ENCODE peak calls at places on chromosomes 3 and 15, in five cellular contexts. One of them, this sample, is unnamed.

GRCh38 chr3:59392116-59392515 is 342.3 kb upstream of the CFAP20DC start:
- DNase-seq in neuronal stem cell: no peak
- DNase-seq in transverse colon: no peak
- DNase-seq in prostate gland: no peak
- DNase-seq in GM23338: no peak
- DNase-seq in this sample: no peak

GRCh38 chr3:145190138-145190537 is 970.8 kb downstream of the PLOD2 start:
- DNase-seq in neuronal stem cell: no peak
- DNase-seq in transverse colon: no peak
- DNase-seq in prostate gland: no peak
- DNase-seq in GM23338: no peak
- DNase-seq in this sample: no peak

GRCh38 chr15:70376929-70377691 is 279.4 kb upstream of the TLE3 start:
- DNase-seq in neuronal stem cell: no peak
- DNase-seq in transverse colon: peak
- DNase-seq in prostate gland: no peak
- DNase-seq in GM23338: peak
- DNase-seq in this sample: no peak

GRCh38 chr15:24318981-24319380 is 356.6 kb upstream of the NPAP1 start:
- DNase-seq in neuronal stem cell: no peak
- DNase-seq in transverse colon: no peak
- DNase-seq in prostate gland: no peak
- DNase-seq in GM23338: no peak
- DNase-seq in this sample: no peak

GRCh38 chr3:39216176-39216790 is 23.9 kb upstream of the XIRP1 start:
- DNase-seq in neuronal stem cell: no peak
- DNase-seq in transverse colon: peak
- DNase-seq in prostate gland: no peak
- DNase-seq in GM23338: no peak
- DNase-seq in this sample: peak

GRCh38 chr3:38154625-38155255 is 10.6 kb upstream of the OXSR1 start:
- DNase-seq in neuronal stem cell: no peak
- DNase-seq in transverse colon: peak
- DNase-seq in prostate gland: no peak
- DNase-seq in GM23338: no peak
- DNase-seq in this sample: no peak

GRCh38 chr3:192494176-192494575 is 233.2 kb downstream of the FGF12 start:
- DNase-seq in neuronal stem cell: no peak
- DNase-seq in transverse colon: no peak
- DNase-seq in prostate gland: no peak
- DNase-seq in GM23338: no peak
- DNase-seq in this sample: no peak

GRCh38 chr3:141366285-141367037 is 1.8 kb upstream of the ZBTB38 start:
- DNase-seq in neuronal stem cell: no peak
- DNase-seq in transverse colon: peak
- DNase-seq in prostate gland: peak
- DNase-seq in GM23338: no peak
- DNase-seq in this sample: no peak

GRCh38 chr15:84112025-84112424 is 123.5 kb upstream of the GOLGA6L4 start:
- DNase-seq in neuronal stem cell: no peak
- DNase-seq in transverse colon: no peak
- DNase-seq in prostate gland: no peak
- DNase-seq in GM23338: no peak
- DNase-seq in this sample: no peak

GRCh38 chr3:43030162-43030935 is 51.2 kb downstream of the GASK1A start:
- DNase-seq in neuronal stem cell: no peak
- DNase-seq in transverse colon: no peak
- DNase-seq in prostate gland: no peak
- DNase-seq in GM23338: no peak
- DNase-seq in this sample: no peak

DNA sequence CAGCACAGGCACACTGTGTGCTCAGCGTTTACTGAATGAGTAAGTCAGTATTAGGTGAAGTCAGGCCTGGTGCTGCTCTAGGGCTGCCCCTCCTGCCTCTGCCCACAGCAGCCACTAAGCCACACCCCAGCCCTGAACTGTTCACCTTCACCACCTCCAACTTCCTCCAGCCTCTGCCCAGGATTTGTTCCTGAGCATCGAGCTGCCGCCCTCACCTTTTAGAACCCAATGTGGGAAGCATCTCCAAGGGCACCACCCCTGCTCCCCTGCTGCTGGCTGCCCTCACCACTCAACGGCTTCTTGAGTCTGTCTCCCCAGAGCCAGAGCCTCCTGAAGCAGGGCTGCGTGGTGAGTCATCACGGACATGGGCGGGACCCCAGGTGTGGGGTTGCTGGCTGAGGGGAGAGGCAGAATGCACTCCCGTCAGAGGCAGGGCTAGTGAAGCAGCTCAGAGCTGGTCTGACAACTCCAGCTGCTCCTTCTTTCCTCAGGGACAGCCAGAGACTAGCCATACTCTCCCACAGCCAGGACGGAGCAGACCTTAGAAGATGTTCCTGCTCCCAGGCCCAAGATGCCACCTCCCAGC is 5.8 kb downstream of the HYAL2 start:
- DNase-seq in neuronal stem cell: no peak
- DNase-seq in transverse colon: peak
- DNase-seq in prostate gland: peak
- DNase-seq in GM23338: no peak
- DNase-seq in this sample: no peak
- H3K4me3 ChIP-seq in neuronal stem cell: no peak
- H3K4me3 ChIP-seq in transverse colon: no peak
- H3K4me3 ChIP-seq in prostate gland: no peak
- H3K4me3 ChIP-seq in GM23338: no peak
- H3K4me3 ChIP-seq in this sample: no peak

GRCh38 chr3:139096670-139097069 is 52.0 kb upstream of the PRR23C start:
- DNase-seq in neuronal stem cell: no peak
- DNase-seq in transverse colon: no peak
- DNase-seq in prostate gland: no peak
- DNase-seq in GM23338: no peak
- DNase-seq in this sample: no peak
- H3K4me3 ChIP-seq in neuronal stem cell: no peak
- H3K4me3 ChIP-seq in transverse colon: no peak
- H3K4me3 ChIP-seq in prostate gland: no peak
- H3K4me3 ChIP-seq in GM23338: no peak
- H3K4me3 ChIP-seq in this sample: no peak

GRCh38 chr15:26083457-26084350 is 220.6 kb upstream of the ATP10A start:
- DNase-seq in neuronal stem cell: no peak
- DNase-seq in transverse colon: no peak
- DNase-seq in prostate gland: no peak
- DNase-seq in GM23338: peak
- DNase-seq in this sample: no peak
- H3K4me3 ChIP-seq in neuronal stem cell: no peak
- H3K4me3 ChIP-seq in transverse colon: no peak
- H3K4me3 ChIP-seq in prostate gland: no peak
- H3K4me3 ChIP-seq in GM23338: peak
- H3K4me3 ChIP-seq in this sample: no peak

GRCh38 chr3:105827959-105828358 is 40.9 kb downstream of the CBLB start:
- DNase-seq in neuronal stem cell: no peak
- DNase-seq in transverse colon: peak
- DNase-seq in prostate gland: no peak
- DNase-seq in GM23338: peak
- DNase-seq in this sample: no peak

GRCh38 chr3:105829879-105830622 is 38.8 kb downstream of the CBLB start:
- DNase-seq in neuronal stem cell: no peak
- DNase-seq in transverse colon: no peak
- DNase-seq in prostate gland: no peak
- DNase-seq in GM23338: no peak
- DNase-seq in this sample: no peak

GRCh38 chr3:105829229-105829628 is 39.6 kb downstream of the CBLB start:
- DNase-seq in neuronal stem cell: no peak
- DNase-seq in transverse colon: no peak
- DNase-seq in prostate gland: peak
- DNase-seq in GM23338: no peak
- DNase-seq in this sample: no peak

GRCh38 chr3:105827101-105827634 is 41.6 kb downstream of the CBLB start:
- DNase-seq in neuronal stem cell: no peak
- DNase-seq in transverse colon: no peak
- DNase-seq in prostate gland: no peak
- DNase-seq in GM23338: no peak
- DNase-seq in this sample: no peak

GRCh38 chr3:105828703-105829102 is 40.1 kb downstream of the CBLB start:
- DNase-seq in neuronal stem cell: no peak
- DNase-seq in transverse colon: no peak
- DNase-seq in prostate gland: no peak
- DNase-seq in GM23338: no peak
- DNase-seq in this sample: no peak
- H3K4me3 ChIP-seq in neuronal stem cell: no peak
- H3K4me3 ChIP-seq in transverse colon: no peak
- H3K4me3 ChIP-seq in prostate gland: no peak
- H3K4me3 ChIP-seq in GM23338: no peak
- H3K4me3 ChIP-seq in this sample: no peak

GRCh38 chr3:188946837-188947236 is 224.9 kb upstream of the TPRG1 start:
- DNase-seq in neuronal stem cell: no peak
- DNase-seq in transverse colon: no peak
- DNase-seq in prostate gland: no peak
- DNase-seq in GM23338: no peak
- DNase-seq in this sample: no peak
- H3K4me3 ChIP-seq in neuronal stem cell: no peak
- H3K4me3 ChIP-seq in transverse colon: peak
- H3K4me3 ChIP-seq in prostate gland: peak
- H3K4me3 ChIP-seq in GM23338: peak
- H3K4me3 ChIP-seq in this sample: no peak

GRCh38 chr3:51671090-51672082 is at the start of gene TEX264:
- DNase-seq in neuronal stem cell: peak
- DNase-seq in transverse colon: peak
- DNase-seq in prostate gland: peak
- DNase-seq in GM23338: peak
- DNase-seq in this sample: peak

GRCh38 chr3:51670711-51671089 is 352 bp upstream of the TEX264 start:
- DNase-seq in neuronal stem cell: no peak
- DNase-seq in transverse colon: no peak
- DNase-seq in prostate gland: no peak
- DNase-seq in GM23338: no peak
- DNase-seq in this sample: no peak

GRCh38 chr3:51669241-51670052 is 1.6 kb upstream of the TEX264 start:
- DNase-seq in neuronal stem cell: peak
- DNase-seq in transverse colon: peak
- DNase-seq in prostate gland: peak
- DNase-seq in GM23338: peak
- DNase-seq in this sample: peak

GRCh38 chr3:51668756-51669155 is 2.3 kb upstream of the TEX264 start:
- DNase-seq in neuronal stem cell: no peak
- DNase-seq in transverse colon: no peak
- DNase-seq in prostate gland: no peak
- DNase-seq in GM23338: no peak
- DNase-seq in this sample: no peak

DNA sequence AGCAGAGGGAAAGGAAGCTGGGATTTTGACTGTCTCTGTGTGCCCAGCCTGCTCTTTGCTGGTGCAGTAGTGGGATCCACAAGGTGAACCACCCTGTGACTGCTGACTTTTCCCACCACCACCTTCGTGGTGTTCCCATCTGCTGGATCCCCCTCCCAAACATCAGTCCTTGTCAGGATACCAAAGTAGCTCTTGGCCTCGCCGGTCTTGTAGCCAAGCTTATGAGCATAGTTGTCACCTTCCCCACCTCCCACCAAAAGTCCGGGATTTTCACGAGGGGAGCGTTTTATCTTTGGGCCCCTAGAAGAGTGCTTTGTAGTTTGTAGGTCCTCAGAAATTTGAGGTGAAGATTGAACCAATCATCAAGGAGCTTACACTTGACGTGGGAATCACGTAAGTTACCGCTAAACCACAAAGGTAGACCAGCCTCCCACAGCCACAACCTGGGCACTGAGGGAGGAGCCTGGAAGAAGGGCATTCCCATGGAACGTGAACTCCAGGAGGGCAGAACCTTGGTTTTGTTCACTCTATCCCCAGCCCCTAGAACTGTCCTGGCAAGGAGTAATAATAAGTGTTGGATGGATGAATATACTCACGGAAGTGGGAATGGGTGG is 892 bp upstream of the TEX264 start:
- DNase-seq in neuronal stem cell: no peak
- DNase-seq in transverse colon: no peak
- DNase-seq in prostate gland: no peak
- DNase-seq in GM23338: no peak
- DNase-seq in this sample: no peak
- H3K4me3 ChIP-seq in neuronal stem cell: no peak
- H3K4me3 ChIP-seq in transverse colon: peak
- H3K4me3 ChIP-seq in prostate gland: peak
- H3K4me3 ChIP-seq in GM23338: peak
- H3K4me3 ChIP-seq in this sample: peak

DNA sequence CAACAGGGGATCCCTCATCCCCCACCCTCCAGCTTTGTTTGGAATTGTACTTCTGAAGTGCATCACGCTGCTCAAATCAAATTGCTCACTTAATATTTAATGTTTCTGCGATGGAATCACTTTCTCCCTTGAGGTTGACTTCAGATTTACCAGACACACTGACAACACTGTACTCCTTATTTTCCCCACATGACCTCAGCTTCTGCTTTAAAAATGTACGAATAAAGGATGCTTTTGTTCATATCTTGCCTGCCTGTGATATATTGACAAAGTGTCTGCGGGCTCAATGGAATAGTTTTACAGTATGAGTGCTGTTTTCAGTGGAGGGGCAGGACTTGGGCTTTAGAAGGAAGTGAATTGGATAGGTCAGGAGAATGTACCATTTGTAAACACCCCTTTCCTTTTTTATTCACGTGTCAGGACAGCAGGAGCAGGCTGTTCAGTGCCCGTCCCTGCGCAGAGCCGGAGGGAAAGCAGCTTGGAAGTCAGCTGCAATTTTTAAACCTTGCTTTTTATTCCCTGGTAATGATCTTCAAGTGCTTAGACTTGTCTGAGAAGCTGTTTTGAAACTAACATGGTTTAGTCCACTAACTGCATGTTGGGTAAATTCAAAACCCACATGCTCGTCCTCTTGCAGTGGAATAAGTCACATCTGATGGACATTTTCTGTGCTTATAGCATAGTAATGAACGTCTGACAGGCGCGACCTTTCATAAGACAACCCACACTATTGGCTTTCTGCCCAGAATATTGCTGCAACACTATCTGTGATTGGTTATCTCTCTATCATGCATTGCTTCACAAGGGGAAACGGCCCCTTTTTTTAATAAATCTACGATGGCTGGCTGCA is 29.9 kb downstream of the MBNL1 start:
- DNase-seq in neuronal stem cell: no peak
- DNase-seq in transverse colon: peak
- DNase-seq in prostate gland: peak
- DNase-seq in GM23338: no peak
- DNase-seq in this sample: peak
- H3K4me3 ChIP-seq in neuronal stem cell: no peak
- H3K4me3 ChIP-seq in transverse colon: peak
- H3K4me3 ChIP-seq in prostate gland: peak
- H3K4me3 ChIP-seq in GM23338: peak
- H3K4me3 ChIP-seq in this sample: no peak

GRCh38 chr3:112638327-112639020 is 2.5 kb downstream of the CCDC80 start:
- DNase-seq in neuronal stem cell: no peak
- DNase-seq in transverse colon: no peak
- DNase-seq in prostate gland: no peak
- DNase-seq in GM23338: no peak
- DNase-seq in this sample: no peak

GRCh38 chr3:112637700-112638099 is 3.2 kb downstream of the CCDC80 start:
- DNase-seq in neuronal stem cell: no peak
- DNase-seq in transverse colon: no peak
- DNase-seq in prostate gland: no peak
- DNase-seq in GM23338: no peak
- DNase-seq in this sample: no peak

GRCh38 chr3:112640333-112640863 is 545 bp downstream of the CCDC80 start:
- DNase-seq in neuronal stem cell: no peak
- DNase-seq in transverse colon: no peak
- DNase-seq in prostate gland: no peak
- DNase-seq in GM23338: no peak
- DNase-seq in this sample: no peak

GRCh38 chr3:112640864-112641751 is at the start of gene CCDC80:
- DNase-seq in neuronal stem cell: no peak
- DNase-seq in transverse colon: no peak
- DNase-seq in prostate gland: no peak
- DNase-seq in GM23338: peak
- DNase-seq in this sample: no peak

GRCh38 chr3:112639451-112640332 is 1.3 kb downstream of the CCDC80 start:
- DNase-seq in neuronal stem cell: no peak
- DNase-seq in transverse colon: no peak
- DNase-seq in prostate gland: no peak
- DNase-seq in GM23338: no peak
- DNase-seq in this sample: no peak
- H3K4me3 ChIP-seq in neuronal stem cell: no peak
- H3K4me3 ChIP-seq in transverse colon: peak
- H3K4me3 ChIP-seq in prostate gland: peak
- H3K4me3 ChIP-seq in GM23338: no peak
- H3K4me3 ChIP-seq in this sample: no peak